ENCODE peak calls at places on chromosomes 3 and 15, in seven cellular contexts. X is activated gamma-delta T cell treated with Interleukin-2 at 50 U/mL for 16 hours; J is HCT116; P is anterior cingulate cortex; S is progenitor cell of endocrine pancreas; A is psoas muscle; Z is stimulated activated CD4-positive, alpha-beta T cell treated with anti-CD3 and anti-CD28 coated beads, Interleukin-1b, Interleukin-23, amount 100 ng/mL, for 24 hours. H is an unnamed sample.

GRCh38 chr3:73827204-73827603 is 202.5 kb upstream of the PDZRN3 start:
- DNase-seq in A (no peak), S (no peak), X (no peak), P (no peak), Z (no peak), J (no peak), H (no peak)

GRCh38 chr3:171511450-171511849 is 51.2 kb upstream of the TNIK start:
- DNase-seq in J (no peak), X (no peak), A (no peak), Z (no peak), S (no peak), P (no peak), H (no peak)

GRCh38 chr15:73901126-73901810 is 25.0 kb upstream of the LOXL1 start:
- DNase-seq in J (no peak), A (no peak), S (no peak), X (no peak), Z (no peak), P (no peak), H (no peak)

GRCh38 chr3:127726894-127727293 is 54.1 kb downstream of the ABTB1 start:
- DNase-seq in X (no peak), P (no peak), Z (no peak), J (no peak), S (no peak), A (no peak), H (no peak)

GRCh38 chr15:81071130-81071529 is 62.9 kb upstream of the CFAP161 start:
- DNase-seq in A (no peak), P (no peak), S (no peak), J (no peak), X (no peak), Z (no peak), H (no peak)

GRCh38 chr15:61479601-61480000 is 250.5 kb upstream of the RORA start:
- DNase-seq in P (no peak), Z (no peak), S (no peak), J (no peak), A (no peak), X (no peak), H (no peak)

GRCh38 chr3:106399208-106399607 is 530.4 kb upstream of the CBLB start:
- DNase-seq in X (no peak), P (no peak), S (no peak), Z (no peak), J (no peak), A (no peak), H (no peak)

GRCh38 chr15:81887913-81888312 is 157.9 kb downstream of the MEX3B start:
- DNase-seq in P (no peak), A (no peak), S (no peak), Z (no peak), J (no peak), X (no peak), H (no peak)

GRCh38 chr3:31973837-31974236 is 7.2 kb downstream of the OSBPL10 start:
- DNase-seq in X (no peak), Z (no peak), A (no peak), J (no peak), S (no peak), P (no peak), H (no peak)

GRCh38 chr15:40871749-40872617 is 2.1 kb downstream of the RHOV start:
- DNase-seq in Z (no peak), A (no peak), S (peak; percentile 59), J (no peak), P (no peak), X (no peak), H (peak; percentile 89)

GRCh38 chr3:128133273-128133883 is 9.8 kb upstream of the RUVBL1 start:
- DNase-seq in X (peak; percentile 31), J (peak; percentile 36), Z (no peak), S (peak; percentile 20), A (no peak), P (no peak), H (no peak)

GRCh38 chr15:29430831-29431230 is 161.2 kb upstream of the NSMCE3 start:
- DNase-seq in X (no peak), Z (no peak), A (no peak), P (no peak), S (no peak), J (no peak), H (no peak)

GRCh38 chr3:42745291-42745745 is 27.7 kb downstream of the CCDC13 start:
- DNase-seq in X (no peak), J (no peak), Z (no peak), P (no peak), A (no peak), S (no peak), H (no peak)

GRCh38 chr3:170038434-170039110 is 777 bp downstream of the GPR160 start:
- DNase-seq in Z (no peak), S (peak; percentile 50), X (peak; percentile 19), P (no peak), J (no peak), A (no peak), H (no peak)

GRCh38 chr3:125443923-125444322 is 68.8 kb upstream of the ZNF148 start:
- DNase-seq in X (no peak), Z (no peak), S (no peak), A (no peak), J (no peak), P (no peak), H (no peak)

GRCh38 chr3:57158813-57159678 is 6.1 kb downstream of the IL17RD start:
- DNase-seq in P (no peak), A (no peak), Z (no peak), X (no peak), J (peak; percentile 51), S (no peak), H (no peak)

GRCh38 chr3:97957617-97958311 is 14.5 kb downstream of the RIOX2 start:
- DNase-seq in X (no peak), P (no peak), J (no peak), Z (no peak), A (peak; percentile 21), S (no peak), H (no peak)

GRCh38 chr3:183283886-183284285 is 30.8 kb downstream of the B3GNT5 start:
- DNase-seq in S (no peak), X (no peak), A (no peak), J (no peak), P (no peak), Z (no peak), H (no peak)

GRCh38 chr15:56242576-56243116 is 1.0 kb downstream of the RFX7 start:
- DNase-seq in J (no peak), S (no peak), Z (no peak), X (no peak), P (no peak), A (no peak), H (no peak)

GRCh38 chr3:174858353-174858752 is 781 bp upstream of the NAALADL2 start:
- DNase-seq in P (no peak), Z (no peak), S (no peak), A (no peak), X (no peak), J (no peak), H (no peak)

GRCh38 chr3:41338276-41338675 is 139.0 kb downstream of the CTNNB1 start:
- DNase-seq in X (no peak), P (no peak), Z (no peak), S (no peak), J (no peak), A (no peak), H (no peak)

GRCh38 chr3:117726776-117727175 is 1017.2 kb downstream of the TUSC7 start:
- DNase-seq in X (no peak), J (no peak), Z (no peak), A (no peak), S (no peak), P (no peak), H (no peak)

GRCh38 chr15:89728254-89728653 is 22.8 kb downstream of the MESP1 start:
- DNase-seq in P (no peak), A (no peak), Z (no peak), S (no peak), X (no peak), J (no peak), H (no peak)

GRCh38 chr3:87792532-87793321 is 266.1 kb downstream of the CGGBP1 start:
- DNase-seq in Z (no peak), P (no peak), S (peak; percentile 53), X (no peak), A (no peak), J (no peak), H (no peak)

GRCh38 chr3:11637901-11638668 is 5.6 kb downstream of the VGLL4 start:
- DNase-seq in X (no peak), Z (no peak), A (no peak), J (no peak), S (no peak), P (no peak), H (no peak)

GRCh38 chr3:38648024-38648658 is 1.3 kb downstream of the SCN5A start:
- DNase-seq in P (no peak), A (no peak), J (no peak), X (no peak), S (no peak), Z (no peak), H (no peak)

GRCh38 chr3:167814441-167814951 is 79.0 kb downstream of the SERPINI1 start:
- DNase-seq in S (no peak), Z (no peak), A (no peak), P (peak; percentile 58), J (no peak), X (no peak), H (no peak)

GRCh38 chr3:162996368-162996767 is 1499.8 kb downstream of the OTOL1 start:
- DNase-seq in X (no peak), P (no peak), A (no peak), Z (no peak), J (no peak), S (no peak), H (no peak)

GRCh38 chr3:21094686-21095085 is 656.3 kb downstream of the ZNF385D start:
- DNase-seq in S (no peak), X (no peak), P (no peak), J (no peak), Z (no peak), A (no peak), H (no peak)

GRCh38 chr3:21435871-21436270 is 315.1 kb downstream of the ZNF385D start:
- DNase-seq in P (no peak), Z (no peak), S (no peak), J (no peak), X (no peak), A (no peak), H (no peak)

GRCh38 chr3:50147016-50147415 is 8.1 kb upstream of the SEMA3F start:
- DNase-seq in S (no peak), A (no peak), P (no peak), Z (no peak), X (no peak), J (no peak), H (no peak)

GRCh38 chr3:148937477-148937876 is 53.9 kb upstream of the GYG1 start:
- DNase-seq in A (no peak), J (no peak), P (no peak), S (no peak), Z (no peak), X (no peak), H (no peak)

GRCh38 chr15:73637527-73637926 is 4.3 kb upstream of the NPTN start:
- DNase-seq in J (no peak), Z (no peak), P (no peak), X (no peak), A (no peak), S (no peak), H (peak; percentile 34)

GRCh38 chr3:114144909-114145688 is 33.8 kb downstream of the DRD3 start:
- DNase-seq in X (no peak), J (no peak), Z (no peak), A (no peak), P (no peak), S (no peak), H (no peak)

GRCh38 chr3:9026320-9027040 is 63.2 kb upstream of the RAD18 start:
- DNase-seq in J (no peak), X (no peak), Z (no peak), A (no peak), P (no peak), S (no peak), H (no peak)

GRCh38 chr15:78044407-78045155 is 32.9 kb downstream of the TBC1D2B start:
- DNase-seq in Z (no peak), P (no peak), J (no peak), S (no peak), X (no peak), A (no peak), H (no peak)

GRCh38 chr3:171976526-171976925 is 62.9 kb upstream of the FNDC3B start:
- DNase-seq in P (no peak), A (no peak), X (no peak), Z (no peak), J (no peak), S (no peak), H (no peak)

GRCh38 chr3:123750659-123751420 is 133.3 kb downstream of the MYLK start:
- DNase-seq in Z (no peak), A (no peak), P (no peak), J (peak; percentile 28), X (no peak), S (no peak), H (no peak)